ENCODE peak calls at places on chromosomes 6 and 20, in six cellular contexts. H, R, P, Y, A and J are unnamed samples.

GRCh38 chr20:34709836-34710567 is 5.9 kb downstream of the TP53INP2 start:
- DNase-seq in H (no peak), R (peak), P (no peak), Y (peak), A (peak), J (peak)

GRCh38 chr6:89368107-89368506 is 15.6 kb upstream of the UBE2J1 start:
- DNase-seq in H (peak), R (peak), P (peak), Y (peak), A (peak), J (peak)

GRCh38 chr6:7976485-7977010 is 66.0 kb upstream of the TXNDC5 start:
- DNase-seq in H (no peak), R (no peak), P (no peak), Y (no peak), A (no peak), J (no peak)

GRCh38 chr6:36025932-36026327 is 1.5 kb upstream of the SLC26A8 start:
- DNase-seq in H (peak), R (no peak), P (no peak), Y (no peak), A (peak), J (no peak)

GRCh38 chr6:18528084-18528743 is 141.1 kb downstream of the RNF144B start:
- DNase-seq in H (peak), R (no peak), P (no peak), Y (peak), A (peak), J (no peak)

GRCh38 chr20:3652646-3653596 is 10.3 kb downstream of the GFRA4 start:
- DNase-seq in H (no peak), R (no peak), P (no peak), Y (no peak), A (no peak), J (no peak)

GRCh38 chr6:109381007-109381746 is 1.1 kb downstream of the CD164 start:
- DNase-seq in H (no peak), R (no peak), P (no peak), Y (no peak), A (peak), J (no peak)

GRCh38 chr6:135939216-135939610 is 87.7 kb downstream of the PDE7B start:
- DNase-seq in H (no peak), R (no peak), P (no peak), Y (no peak), A (no peak), J (no peak)

GRCh38 chr20:44598413-44599290 is 16.3 kb downstream of the PKIG start:
- DNase-seq in H (peak), R (no peak), P (no peak), Y (no peak), A (peak), J (no peak)

GRCh38 chr20:20083796-20084195 is 31.5 kb downstream of the CFAP61 start:
- DNase-seq in H (peak), R (no peak), P (no peak), Y (peak), A (peak), J (no peak)

GRCh38 chr20:21729316-21729715 is 23.9 kb downstream of the PAX1 start:
- DNase-seq in H (no peak), R (no peak), P (no peak), Y (no peak), A (no peak), J (no peak)

GRCh38 chr6:113172531-113172966 is 684.6 kb upstream of the MARCKS start:
- DNase-seq in H (peak), R (no peak), P (no peak), Y (no peak), A (no peak), J (peak)

GRCh38 chr20:58619847-58620431 is 31.1 kb upstream of the STX16 start:
- DNase-seq in H (no peak), R (no peak), P (no peak), Y (no peak), A (no peak), J (no peak)

GRCh38 chr6:7087066-7087465 is 20.7 kb upstream of the RREB1 start:
- DNase-seq in H (peak), R (no peak), P (no peak), Y (no peak), A (peak), J (no peak)

GRCh38 chr6:118869350-118869749 is 24.6 kb upstream of the ASF1A start:
- DNase-seq in H (peak), R (no peak), P (no peak), Y (no peak), A (peak), J (no peak)

GRCh38 chr20:53321596-53321995 is 272.0 kb downstream of the ZNF217 start:
- DNase-seq in H (no peak), R (no peak), P (no peak), Y (no peak), A (no peak), J (no peak)

GRCh38 chr6:16836186-16836981 is 75.1 kb upstream of the ATXN1 start:
- DNase-seq in H (no peak), R (no peak), P (no peak), Y (no peak), A (peak), J (no peak)

GRCh38 chr6:3997144-3997770 is 81.7 kb downstream of the FAM217A start:
- DNase-seq in H (peak), R (no peak), P (no peak), Y (no peak), A (peak), J (no peak)

GRCh38 chr20:38674178-38675133 is 49.8 kb upstream of the SLC32A1 start:
- DNase-seq in H (peak), R (no peak), P (no peak), Y (no peak), A (peak), J (peak)

GRCh38 chr6:20811112-20811746 is 277.0 kb downstream of the CDKAL1 start:
- DNase-seq in H (peak), R (no peak), P (no peak), Y (peak), A (peak), J (no peak)

GRCh38 chr6:89500486-89501020 is 67.6 kb downstream of the ANKRD6 start:
- DNase-seq in H (no peak), R (no peak), P (no peak), Y (no peak), A (no peak), J (no peak)

DNA sequence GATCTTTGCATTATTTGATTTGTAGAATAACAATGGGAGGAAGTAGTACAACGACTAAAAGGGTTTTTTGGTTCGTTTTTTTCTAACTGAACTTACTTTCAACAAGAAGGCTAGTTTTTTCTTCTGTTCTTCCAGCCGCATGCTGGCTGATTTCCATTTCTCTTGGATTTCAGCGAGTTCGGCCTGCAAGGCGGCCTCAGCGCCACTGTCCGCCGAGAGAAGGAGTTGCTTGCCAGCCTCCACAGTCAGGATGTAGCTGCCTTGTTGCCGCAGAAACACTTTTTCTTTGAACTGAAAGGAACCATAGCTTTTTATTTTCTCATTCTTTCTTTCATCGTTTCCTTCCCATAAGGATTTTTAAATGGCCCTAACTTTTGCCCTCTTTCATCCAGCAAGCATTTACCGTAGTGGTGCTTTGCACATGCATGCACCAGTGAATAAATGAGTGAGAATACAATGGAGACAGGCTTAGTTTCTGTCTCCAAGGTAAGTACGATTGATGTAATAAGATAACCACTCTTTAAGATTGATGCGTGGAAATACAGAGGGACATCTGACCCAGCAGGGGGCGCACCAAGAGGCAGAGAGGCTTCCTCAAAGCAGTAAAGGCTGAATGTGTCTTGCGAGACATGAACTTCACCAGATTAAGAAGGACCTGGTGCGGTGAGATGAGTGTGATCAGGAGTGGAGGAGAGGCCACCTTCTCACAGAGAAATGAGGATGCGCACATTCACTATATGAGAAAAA is 398.8 kb downstream of the ESR1 start:
- DNase-seq in H (peak), R (no peak), P (peak), Y (peak), A (peak), J (no peak)
- TF ChIP-seq CTCF in H (peak), R (peak), P (peak), Y (peak), A (peak), J (peak)

GRCh38 chr6:50851269-50851847 is 32.7 kb downstream of the TFAP2B start:
- DNase-seq in H (no peak), R (no peak), P (no peak), Y (no peak), A (no peak), J (no peak)
- H3K4me3 ChIP-seq in H (no peak), R (no peak), P (no peak), Y (no peak), A (no peak), J (no peak)

GRCh38 chr20:31452575-31452974 is 12.1 kb downstream of the DEFB123 start:
- DNase-seq in H (no peak), R (no peak), P (no peak), Y (no peak), A (no peak), J (no peak)
- TF ChIP-seq CTCF in H (no peak), R (no peak), P (no peak), Y (no peak), A (no peak), J (no peak)

GRCh38 chr20:63706027-63706695 is 1.6 kb downstream of the ARFRP1 start:
- DNase-seq in H (no peak), R (no peak), P (no peak), Y (no peak), A (no peak), J (no peak)
- H3K4me3 ChIP-seq in H (peak), R (peak), P (peak), Y (peak), A (peak), J (peak)